ENCODE peak calls at places on chromosomes 2 and 18, in five cellular contexts. One of them, this sample, is unnamed.

GRCh38 chr2:152635635-152636298 is 81.5 kb downstream of the PRPF40A start:
- DNase-seq in tibial nerve: peak; percentile 42
- DNase-seq in pancreas: peak; percentile 30
- DNase-seq in thoracic aorta: no peak
- DNase-seq in K562: peak; percentile 84
- DNase-seq in this sample: peak; percentile 54

GRCh38 chr2:188734688-188735087 is 239.5 kb upstream of the COL3A1 start:
- DNase-seq in tibial nerve: no peak
- DNase-seq in pancreas: no peak
- DNase-seq in thoracic aorta: no peak
- DNase-seq in K562: no peak
- DNase-seq in this sample: no peak

GRCh38 chr2:225600444-225600843 is 200.9 kb downstream of the NYAP2 start:
- DNase-seq in tibial nerve: no peak
- DNase-seq in pancreas: no peak
- DNase-seq in thoracic aorta: no peak
- DNase-seq in K562: no peak
- DNase-seq in this sample: no peak

GRCh38 chr2:102063948-102064678 is 72.4 kb downstream of the IL1R2 start:
- DNase-seq in tibial nerve: peak; percentile 70
- DNase-seq in pancreas: peak; percentile 71
- DNase-seq in thoracic aorta: peak; percentile 93
- DNase-seq in K562: peak; percentile 87
- DNase-seq in this sample: no peak

GRCh38 chr18:2497797-2498196 is 73.5 kb downstream of the METTL4 start:
- DNase-seq in tibial nerve: no peak
- DNase-seq in pancreas: no peak
- DNase-seq in thoracic aorta: no peak
- DNase-seq in K562: no peak
- DNase-seq in this sample: no peak

GRCh38 chr2:199228887-199229819 is 228.6 kb downstream of the SATB2 start:
- DNase-seq in tibial nerve: no peak
- DNase-seq in pancreas: no peak
- DNase-seq in thoracic aorta: no peak
- DNase-seq in K562: no peak
- DNase-seq in this sample: no peak

GRCh38 chr2:234378440-234378839 is 118.4 kb downstream of the ARL4C start:
- DNase-seq in tibial nerve: no peak
- DNase-seq in pancreas: no peak
- DNase-seq in thoracic aorta: no peak
- DNase-seq in K562: no peak
- DNase-seq in this sample: no peak

GRCh38 chr18:57027190-57027708 is 119.6 kb upstream of the BOD1L2 start:
- DNase-seq in tibial nerve: no peak
- DNase-seq in pancreas: no peak
- DNase-seq in thoracic aorta: no peak
- DNase-seq in K562: no peak
- DNase-seq in this sample: no peak

GRCh38 chr2:45242161-45242741 is 233.0 kb upstream of the SIX2 start:
- DNase-seq in tibial nerve: no peak
- DNase-seq in pancreas: peak; percentile 42
- DNase-seq in thoracic aorta: peak; percentile 23
- DNase-seq in K562: no peak
- DNase-seq in this sample: no peak

GRCh38 chr2:179340678-179341077 is 76.0 kb upstream of the SESTD1 start:
- DNase-seq in tibial nerve: no peak
- DNase-seq in pancreas: no peak
- DNase-seq in thoracic aorta: no peak
- DNase-seq in K562: no peak
- DNase-seq in this sample: no peak

GRCh38 chr18:40752336-40752735 is 1202.7 kb upstream of the PIK3C3 start:
- DNase-seq in tibial nerve: no peak
- DNase-seq in pancreas: no peak
- DNase-seq in thoracic aorta: no peak
- DNase-seq in K562: no peak
- DNase-seq in this sample: no peak

GRCh38 chr2:42074661-42075060 is 26.8 kb downstream of the PKDCC start:
- DNase-seq in tibial nerve: no peak
- DNase-seq in pancreas: no peak
- DNase-seq in thoracic aorta: no peak
- DNase-seq in K562: no peak
- DNase-seq in this sample: no peak

GRCh38 chr18:75635096-75635495 is 207.6 kb upstream of the SMIM21 start:
- DNase-seq in tibial nerve: no peak
- DNase-seq in pancreas: no peak
- DNase-seq in thoracic aorta: no peak
- DNase-seq in K562: no peak
- DNase-seq in this sample: no peak

GRCh38 chr2:150599889-150600288 is 112.4 kb upstream of the RND3 start:
- DNase-seq in tibial nerve: no peak
- DNase-seq in pancreas: no peak
- DNase-seq in thoracic aorta: no peak
- DNase-seq in K562: no peak
- DNase-seq in this sample: no peak

GRCh38 chr2:27094353-27094984 is 7.9 kb downstream of the KHK start:
- DNase-seq in tibial nerve: no peak
- DNase-seq in pancreas: no peak
- DNase-seq in thoracic aorta: no peak
- DNase-seq in K562: no peak
- DNase-seq in this sample: no peak

GRCh38 chr2:197191177-197191947 is 119.2 kb downstream of the ANKRD44 start:
- DNase-seq in tibial nerve: no peak
- DNase-seq in pancreas: no peak
- DNase-seq in thoracic aorta: no peak
- DNase-seq in K562: peak; percentile 27
- DNase-seq in this sample: no peak

GRCh38 chr2:150230616-150231015 is 256.9 kb downstream of the RND3 start:
- DNase-seq in tibial nerve: no peak
- DNase-seq in pancreas: no peak
- DNase-seq in thoracic aorta: no peak
- DNase-seq in K562: no peak
- DNase-seq in this sample: no peak

GRCh38 chr2:138846216-138846821 is 66.1 kb upstream of the NXPH2 start:
- DNase-seq in tibial nerve: no peak
- DNase-seq in pancreas: no peak
- DNase-seq in thoracic aorta: no peak
- DNase-seq in K562: peak; percentile 40
- DNase-seq in this sample: no peak

GRCh38 chr18:32284284-32284683 is 94.4 kb downstream of the MEP1B start:
- DNase-seq in tibial nerve: no peak
- DNase-seq in pancreas: no peak
- DNase-seq in thoracic aorta: no peak
- DNase-seq in K562: no peak
- DNase-seq in this sample: no peak

GRCh38 chr2:186327251-186327868 is 158.7 kb upstream of the ZC3H15 start:
- DNase-seq in tibial nerve: no peak
- DNase-seq in pancreas: no peak
- DNase-seq in thoracic aorta: no peak
- DNase-seq in K562: no peak
- DNase-seq in this sample: no peak

GRCh38 chr2:106789185-106789584 is 96.8 kb downstream of the ST6GAL2 start:
- DNase-seq in tibial nerve: no peak
- DNase-seq in pancreas: no peak
- DNase-seq in thoracic aorta: no peak
- DNase-seq in K562: peak; percentile 51
- DNase-seq in this sample: no peak

GRCh38 chr2:64625352-64626145 is 28.2 kb downstream of the SERTAD2 start:
- DNase-seq in tibial nerve: no peak
- DNase-seq in pancreas: no peak
- DNase-seq in thoracic aorta: no peak
- DNase-seq in K562: peak; percentile 33
- DNase-seq in this sample: no peak
- TF ChIP-seq CTCF in tibial nerve: no peak
- TF ChIP-seq CTCF in pancreas: no peak
- TF ChIP-seq CTCF in thoracic aorta: no peak
- TF ChIP-seq CTCF in K562: peak; percentile 38
- TF ChIP-seq CTCF in this sample: no peak

GRCh38 chr18:53689886-53690285 is 534.6 kb downstream of the MBD2 start:
- DNase-seq in tibial nerve: no peak
- DNase-seq in pancreas: no peak
- DNase-seq in thoracic aorta: no peak
- DNase-seq in K562: no peak
- DNase-seq in this sample: no peak
- H3K27ac ChIP-seq in tibial nerve: no peak overlapping the region
- H3K27ac ChIP-seq in pancreas: no peak overlapping the region
- H3K27ac ChIP-seq in thoracic aorta: no peak overlapping the region
- H3K27ac ChIP-seq in K562: no peak overlapping the region
- H3K27ac ChIP-seq in this sample: no peak overlapping the region

GRCh38 chr2:154978244-154978643 is 279.7 kb downstream of the KCNJ3 start:
- DNase-seq in tibial nerve: no peak
- DNase-seq in pancreas: no peak
- DNase-seq in thoracic aorta: no peak
- DNase-seq in K562: no peak
- DNase-seq in this sample: no peak

GRCh38 chr2:154978710-154979109 is 280.2 kb downstream of the KCNJ3 start:
- DNase-seq in tibial nerve: no peak
- DNase-seq in pancreas: no peak
- DNase-seq in thoracic aorta: no peak
- DNase-seq in K562: no peak
- DNase-seq in this sample: no peak

DNA sequence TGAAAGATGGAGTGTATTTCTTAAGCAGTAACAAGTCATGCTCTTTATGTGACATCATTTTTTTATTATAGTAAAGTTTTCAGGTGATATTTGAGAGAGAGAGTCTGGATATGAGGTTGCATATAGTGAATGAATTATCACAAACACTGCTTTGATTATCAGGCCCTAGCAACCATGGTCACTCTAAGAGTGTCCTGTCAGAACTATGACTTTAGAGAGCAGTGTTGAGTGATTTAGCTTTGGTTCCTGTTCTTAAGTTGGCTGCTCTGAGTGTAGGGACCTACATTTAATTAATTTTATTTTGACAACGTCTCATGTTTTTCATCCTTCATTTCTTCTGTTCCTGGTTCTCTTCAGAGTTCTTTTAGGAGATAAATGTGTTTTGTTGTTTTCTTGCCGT is 275.5 kb downstream of the KCNJ3 start:
- DNase-seq in tibial nerve: no peak
- DNase-seq in pancreas: no peak
- DNase-seq in thoracic aorta: no peak
- DNase-seq in K562: no peak
- DNase-seq in this sample: no peak
- TF ChIP-seq CTCF in tibial nerve: no peak
- TF ChIP-seq CTCF in pancreas: no peak
- TF ChIP-seq CTCF in thoracic aorta: no peak
- TF ChIP-seq CTCF in K562: no peak
- TF ChIP-seq CTCF in this sample: no peak

GRCh38 chr2:1393321-1393720 is 19.9 kb upstream of the TPO start:
- DNase-seq in tibial nerve: no peak
- DNase-seq in pancreas: peak; percentile 38
- DNase-seq in thoracic aorta: no peak
- DNase-seq in K562: no peak
- DNase-seq in this sample: no peak
- H3K27ac ChIP-seq in tibial nerve: no peak overlapping the region
- H3K27ac ChIP-seq in pancreas: no peak overlapping the region
- H3K27ac ChIP-seq in thoracic aorta: no peak overlapping the region
- H3K27ac ChIP-seq in K562: no peak overlapping the region
- H3K27ac ChIP-seq in this sample: no peak overlapping the region

GRCh38 chr2:44748-45341 is 1.5 kb downstream of the FAM110C start:
- DNase-seq in tibial nerve: no peak
- DNase-seq in pancreas: peak; percentile 75
- DNase-seq in thoracic aorta: no peak
- DNase-seq in K562: no peak
- DNase-seq in this sample: no peak
- TF ChIP-seq CTCF in tibial nerve: no peak
- TF ChIP-seq CTCF in pancreas: no peak
- TF ChIP-seq CTCF in thoracic aorta: no peak
- TF ChIP-seq CTCF in K562: no peak
- TF ChIP-seq CTCF in this sample: no peak

This sample was measured in CD4-positive, alpha-beta T cell.